ENCODE peak calls at places on chromosomes 3 and 15, in six cellular contexts. One of them, this sample, is unnamed.

GRCh38 chr15:79243723-79244122 is 38.8 kb upstream of the ANKRD34C start:
- DNase-seq in iris pigment epithelial cell: no peak
- DNase-seq in PC-9: no peak
- DNase-seq in stimulated activated CD8-positive, alpha-beta memory T cell treated with anti-CD3 and anti-CD28 coated beads, Interleukin-12 subunit alpha, Interleukin-12 subunit beta, amount 100 ng/mL, for 4 hours: no peak
- DNase-seq in lower leg skin: peak; percentile 50
- DNase-seq in AG10803: peak; percentile 14
- DNase-seq in this sample: no peak

GRCh38 chr3:191412764-191413163 is 48.2 kb upstream of the PYDC2 start:
- DNase-seq in iris pigment epithelial cell: peak; percentile 97
- DNase-seq in PC-9: peak; percentile 41
- DNase-seq in stimulated activated CD8-positive, alpha-beta memory T cell treated with anti-CD3 and anti-CD28 coated beads, Interleukin-12 subunit alpha, Interleukin-12 subunit beta, amount 100 ng/mL, for 4 hours: no peak
- DNase-seq in lower leg skin: no peak
- DNase-seq in AG10803: peak; percentile 92
- DNase-seq in this sample: no peak

GRCh38 chr3:188185717-188186236 is 31.8 kb downstream of the LPP start:
- DNase-seq in iris pigment epithelial cell: peak; percentile 34
- DNase-seq in PC-9: peak; percentile 37
- DNase-seq in stimulated activated CD8-positive, alpha-beta memory T cell treated with anti-CD3 and anti-CD28 coated beads, Interleukin-12 subunit alpha, Interleukin-12 subunit beta, amount 100 ng/mL, for 4 hours: no peak
- DNase-seq in lower leg skin: no peak
- DNase-seq in AG10803: no peak
- DNase-seq in this sample: no peak

GRCh38 chr3:71599416-71599815 is 15.9 kb upstream of the FOXP1 start:
- DNase-seq in iris pigment epithelial cell: peak; percentile 58
- DNase-seq in PC-9: no peak
- DNase-seq in stimulated activated CD8-positive, alpha-beta memory T cell treated with anti-CD3 and anti-CD28 coated beads, Interleukin-12 subunit alpha, Interleukin-12 subunit beta, amount 100 ng/mL, for 4 hours: no peak
- DNase-seq in lower leg skin: no peak
- DNase-seq in AG10803: peak; percentile 47
- DNase-seq in this sample: no peak

GRCh38 chr3:184399410-184399809 is 19.6 kb downstream of the CHRD start:
- DNase-seq in iris pigment epithelial cell: peak; percentile 96
- DNase-seq in PC-9: no peak
- DNase-seq in stimulated activated CD8-positive, alpha-beta memory T cell treated with anti-CD3 and anti-CD28 coated beads, Interleukin-12 subunit alpha, Interleukin-12 subunit beta, amount 100 ng/mL, for 4 hours: no peak
- DNase-seq in lower leg skin: no peak
- DNase-seq in AG10803: peak; percentile 93
- DNase-seq in this sample: no peak

GRCh38 chr3:172622916-172623700 is 87.8 kb downstream of the NCEH1 start:
- DNase-seq in iris pigment epithelial cell: peak; percentile 80
- DNase-seq in PC-9: peak; percentile 46
- DNase-seq in stimulated activated CD8-positive, alpha-beta memory T cell treated with anti-CD3 and anti-CD28 coated beads, Interleukin-12 subunit alpha, Interleukin-12 subunit beta, amount 100 ng/mL, for 4 hours: no peak
- DNase-seq in lower leg skin: no peak
- DNase-seq in AG10803: no peak
- DNase-seq in this sample: no peak

GRCh38 chr3:49327485-49327884 is 12.4 kb downstream of the USP4 start:
- DNase-seq in iris pigment epithelial cell: no peak
- DNase-seq in PC-9: no peak
- DNase-seq in stimulated activated CD8-positive, alpha-beta memory T cell treated with anti-CD3 and anti-CD28 coated beads, Interleukin-12 subunit alpha, Interleukin-12 subunit beta, amount 100 ng/mL, for 4 hours: no peak
- DNase-seq in lower leg skin: no peak
- DNase-seq in AG10803: no peak
- DNase-seq in this sample: no peak

GRCh38 chr15:38414351-38414750 is 39.6 kb upstream of the FAM98B start:
- DNase-seq in iris pigment epithelial cell: peak; percentile 76
- DNase-seq in PC-9: peak; percentile 46
- DNase-seq in stimulated activated CD8-positive, alpha-beta memory T cell treated with anti-CD3 and anti-CD28 coated beads, Interleukin-12 subunit alpha, Interleukin-12 subunit beta, amount 100 ng/mL, for 4 hours: no peak
- DNase-seq in lower leg skin: no peak
- DNase-seq in AG10803: peak; percentile 72
- DNase-seq in this sample: peak; percentile 53

GRCh38 chr15:55481842-55482241 is 26.2 kb downstream of the DNAAF4 start:
- DNase-seq in iris pigment epithelial cell: no peak
- DNase-seq in PC-9: no peak
- DNase-seq in stimulated activated CD8-positive, alpha-beta memory T cell treated with anti-CD3 and anti-CD28 coated beads, Interleukin-12 subunit alpha, Interleukin-12 subunit beta, amount 100 ng/mL, for 4 hours: no peak
- DNase-seq in lower leg skin: no peak
- DNase-seq in AG10803: no peak
- DNase-seq in this sample: no peak

GRCh38 chr3:71512000-71512399 is 71.5 kb downstream of the FOXP1 start:
- DNase-seq in iris pigment epithelial cell: no peak
- DNase-seq in PC-9: no peak
- DNase-seq in stimulated activated CD8-positive, alpha-beta memory T cell treated with anti-CD3 and anti-CD28 coated beads, Interleukin-12 subunit alpha, Interleukin-12 subunit beta, amount 100 ng/mL, for 4 hours: no peak
- DNase-seq in lower leg skin: no peak
- DNase-seq in AG10803: no peak
- DNase-seq in this sample: no peak

GRCh38 chr15:85149460-85150129 is 167.9 kb downstream of the PDE8A start:
- DNase-seq in iris pigment epithelial cell: no peak
- DNase-seq in PC-9: no peak
- DNase-seq in stimulated activated CD8-positive, alpha-beta memory T cell treated with anti-CD3 and anti-CD28 coated beads, Interleukin-12 subunit alpha, Interleukin-12 subunit beta, amount 100 ng/mL, for 4 hours: no peak
- DNase-seq in lower leg skin: no peak
- DNase-seq in AG10803: no peak
- DNase-seq in this sample: no peak

GRCh38 chr15:86837631-86838030 is 758.0 kb downstream of the AGBL1 start:
- DNase-seq in iris pigment epithelial cell: no peak
- DNase-seq in PC-9: no peak
- DNase-seq in stimulated activated CD8-positive, alpha-beta memory T cell treated with anti-CD3 and anti-CD28 coated beads, Interleukin-12 subunit alpha, Interleukin-12 subunit beta, amount 100 ng/mL, for 4 hours: no peak
- DNase-seq in lower leg skin: no peak
- DNase-seq in AG10803: no peak
- DNase-seq in this sample: no peak

GRCh38 chr3:143628971-143629370 is 219.3 kb downstream of the SLC9A9 start:
- DNase-seq in iris pigment epithelial cell: peak; percentile 45
- DNase-seq in PC-9: no peak
- DNase-seq in stimulated activated CD8-positive, alpha-beta memory T cell treated with anti-CD3 and anti-CD28 coated beads, Interleukin-12 subunit alpha, Interleukin-12 subunit beta, amount 100 ng/mL, for 4 hours: no peak
- DNase-seq in lower leg skin: no peak
- DNase-seq in AG10803: no peak
- DNase-seq in this sample: no peak

GRCh38 chr3:18740631-18741583 is 315.8 kb upstream of the SATB1 start:
- DNase-seq in iris pigment epithelial cell: no peak
- DNase-seq in PC-9: no peak
- DNase-seq in stimulated activated CD8-positive, alpha-beta memory T cell treated with anti-CD3 and anti-CD28 coated beads, Interleukin-12 subunit alpha, Interleukin-12 subunit beta, amount 100 ng/mL, for 4 hours: peak; percentile 26
- DNase-seq in lower leg skin: no peak
- DNase-seq in AG10803: no peak
- DNase-seq in this sample: no peak

GRCh38 chr3:135081451-135082434 is 286.7 kb downstream of the EPHB1 start:
- DNase-seq in iris pigment epithelial cell: no peak
- DNase-seq in PC-9: no peak
- DNase-seq in stimulated activated CD8-positive, alpha-beta memory T cell treated with anti-CD3 and anti-CD28 coated beads, Interleukin-12 subunit alpha, Interleukin-12 subunit beta, amount 100 ng/mL, for 4 hours: no peak
- DNase-seq in lower leg skin: no peak
- DNase-seq in AG10803: no peak
- DNase-seq in this sample: no peak

GRCh38 chr15:68644996-68645395 is 66.2 kb downstream of the CORO2B start:
- DNase-seq in iris pigment epithelial cell: no peak
- DNase-seq in PC-9: no peak
- DNase-seq in stimulated activated CD8-positive, alpha-beta memory T cell treated with anti-CD3 and anti-CD28 coated beads, Interleukin-12 subunit alpha, Interleukin-12 subunit beta, amount 100 ng/mL, for 4 hours: no peak
- DNase-seq in lower leg skin: peak; percentile 80
- DNase-seq in AG10803: no peak
- DNase-seq in this sample: no peak

GRCh38 chr15:90336705-90337141 is 15.4 kb upstream of the ZNF774 start:
- DNase-seq in iris pigment epithelial cell: peak; percentile 40
- DNase-seq in PC-9: no peak
- DNase-seq in stimulated activated CD8-positive, alpha-beta memory T cell treated with anti-CD3 and anti-CD28 coated beads, Interleukin-12 subunit alpha, Interleukin-12 subunit beta, amount 100 ng/mL, for 4 hours: no peak
- DNase-seq in lower leg skin: peak; percentile 81
- DNase-seq in AG10803: peak; percentile 46
- DNase-seq in this sample: no peak

GRCh38 chr3:172846706-172847105 is 96.2 kb downstream of the ECT2 start:
- DNase-seq in iris pigment epithelial cell: peak; percentile 22
- DNase-seq in PC-9: no peak
- DNase-seq in stimulated activated CD8-positive, alpha-beta memory T cell treated with anti-CD3 and anti-CD28 coated beads, Interleukin-12 subunit alpha, Interleukin-12 subunit beta, amount 100 ng/mL, for 4 hours: no peak
- DNase-seq in lower leg skin: no peak
- DNase-seq in AG10803: no peak
- DNase-seq in this sample: peak; percentile 53

GRCh38 chr3:147369231-147369630 is 37.1 kb downstream of the ZIC4 start:
- DNase-seq in iris pigment epithelial cell: no peak
- DNase-seq in PC-9: no peak
- DNase-seq in stimulated activated CD8-positive, alpha-beta memory T cell treated with anti-CD3 and anti-CD28 coated beads, Interleukin-12 subunit alpha, Interleukin-12 subunit beta, amount 100 ng/mL, for 4 hours: no peak
- DNase-seq in lower leg skin: no peak
- DNase-seq in AG10803: no peak
- DNase-seq in this sample: no peak

GRCh38 chr3:184766555-184767261 is 45.3 kb upstream of the VPS8 start:
- DNase-seq in iris pigment epithelial cell: peak; percentile 45
- DNase-seq in PC-9: no peak
- DNase-seq in stimulated activated CD8-positive, alpha-beta memory T cell treated with anti-CD3 and anti-CD28 coated beads, Interleukin-12 subunit alpha, Interleukin-12 subunit beta, amount 100 ng/mL, for 4 hours: no peak
- DNase-seq in lower leg skin: no peak
- DNase-seq in AG10803: peak; percentile 56
- DNase-seq in this sample: no peak

GRCh38 chr15:38002883-38003477 is 68.5 kb downstream of the TMCO5A start:
- DNase-seq in iris pigment epithelial cell: peak; percentile 87
- DNase-seq in PC-9: peak; percentile 37
- DNase-seq in stimulated activated CD8-positive, alpha-beta memory T cell treated with anti-CD3 and anti-CD28 coated beads, Interleukin-12 subunit alpha, Interleukin-12 subunit beta, amount 100 ng/mL, for 4 hours: no peak
- DNase-seq in lower leg skin: no peak
- DNase-seq in AG10803: peak; percentile 83
- DNase-seq in this sample: peak; percentile 67

GRCh38 chr15:38565287-38565670 is 665 bp upstream of the RASGRP1 start:
- DNase-seq in iris pigment epithelial cell: no peak
- DNase-seq in PC-9: no peak
- DNase-seq in stimulated activated CD8-positive, alpha-beta memory T cell treated with anti-CD3 and anti-CD28 coated beads, Interleukin-12 subunit alpha, Interleukin-12 subunit beta, amount 100 ng/mL, for 4 hours: no peak
- DNase-seq in lower leg skin: no peak
- DNase-seq in AG10803: no peak
- DNase-seq in this sample: no peak

GRCh38 chr3:128999104-128999503 is 2.0 kb upstream of the EFCC1 start:
- DNase-seq in iris pigment epithelial cell: no peak
- DNase-seq in PC-9: no peak
- DNase-seq in stimulated activated CD8-positive, alpha-beta memory T cell treated with anti-CD3 and anti-CD28 coated beads, Interleukin-12 subunit alpha, Interleukin-12 subunit beta, amount 100 ng/mL, for 4 hours: no peak
- DNase-seq in lower leg skin: no peak
- DNase-seq in AG10803: no peak
- DNase-seq in this sample: no peak

GRCh38 chr15:70701891-70702568 is 61.3 kb downstream of the UACA start:
- DNase-seq in iris pigment epithelial cell: peak; percentile 80
- DNase-seq in PC-9: no peak
- DNase-seq in stimulated activated CD8-positive, alpha-beta memory T cell treated with anti-CD3 and anti-CD28 coated beads, Interleukin-12 subunit alpha, Interleukin-12 subunit beta, amount 100 ng/mL, for 4 hours: no peak
- DNase-seq in lower leg skin: no peak
- DNase-seq in AG10803: peak; percentile 48
- DNase-seq in this sample: no peak

GRCh38 chr15:74497584-74497983 is 36.6 kb upstream of the UBL7 start:
- DNase-seq in iris pigment epithelial cell: no peak
- DNase-seq in PC-9: peak; percentile 63
- DNase-seq in stimulated activated CD8-positive, alpha-beta memory T cell treated with anti-CD3 and anti-CD28 coated beads, Interleukin-12 subunit alpha, Interleukin-12 subunit beta, amount 100 ng/mL, for 4 hours: no peak
- DNase-seq in lower leg skin: no peak
- DNase-seq in AG10803: peak; percentile 12
- DNase-seq in this sample: no peak

GRCh38 chr3:89525597-89525996 is 418.2 kb downstream of the EPHA3 start:
- DNase-seq in iris pigment epithelial cell: no peak
- DNase-seq in PC-9: no peak
- DNase-seq in stimulated activated CD8-positive, alpha-beta memory T cell treated with anti-CD3 and anti-CD28 coated beads, Interleukin-12 subunit alpha, Interleukin-12 subunit beta, amount 100 ng/mL, for 4 hours: no peak
- DNase-seq in lower leg skin: no peak
- DNase-seq in AG10803: no peak
- DNase-seq in this sample: no peak

GRCh38 chr15:97140216-97140615 is 809.7 kb downstream of the NR2F2 start:
- DNase-seq in iris pigment epithelial cell: no peak
- DNase-seq in PC-9: no peak
- DNase-seq in stimulated activated CD8-positive, alpha-beta memory T cell treated with anti-CD3 and anti-CD28 coated beads, Interleukin-12 subunit alpha, Interleukin-12 subunit beta, amount 100 ng/mL, for 4 hours: no peak
- DNase-seq in lower leg skin: no peak
- DNase-seq in AG10803: no peak
- DNase-seq in this sample: no peak

GRCh38 chr3:98574157-98574556 is 19.3 kb downstream of the CPOX start:
- DNase-seq in iris pigment epithelial cell: no peak
- DNase-seq in PC-9: no peak
- DNase-seq in stimulated activated CD8-positive, alpha-beta memory T cell treated with anti-CD3 and anti-CD28 coated beads, Interleukin-12 subunit alpha, Interleukin-12 subunit beta, amount 100 ng/mL, for 4 hours: no peak
- DNase-seq in lower leg skin: no peak
- DNase-seq in AG10803: no peak
- DNase-seq in this sample: peak; percentile 65

GRCh38 chr3:177448987-177449975 is 252.0 kb upstream of the TBL1XR1 start:
- DNase-seq in iris pigment epithelial cell: peak; percentile 97
- DNase-seq in PC-9: peak; percentile 82
- DNase-seq in stimulated activated CD8-positive, alpha-beta memory T cell treated with anti-CD3 and anti-CD28 coated beads, Interleukin-12 subunit alpha, Interleukin-12 subunit beta, amount 100 ng/mL, for 4 hours: no peak
- DNase-seq in lower leg skin: no peak
- DNase-seq in AG10803: no peak
- DNase-seq in this sample: no peak

GRCh38 chr15:91779960-91780359 is 73.5 kb upstream of the SLCO3A1 start:
- DNase-seq in iris pigment epithelial cell: no peak
- DNase-seq in PC-9: no peak
- DNase-seq in stimulated activated CD8-positive, alpha-beta memory T cell treated with anti-CD3 and anti-CD28 coated beads, Interleukin-12 subunit alpha, Interleukin-12 subunit beta, amount 100 ng/mL, for 4 hours: no peak
- DNase-seq in lower leg skin: no peak
- DNase-seq in AG10803: no peak
- DNase-seq in this sample: no peak

GRCh38 chr3:123508176-123508575 is 59.3 kb upstream of the ADCY5 start:
- DNase-seq in iris pigment epithelial cell: no peak
- DNase-seq in PC-9: no peak
- DNase-seq in stimulated activated CD8-positive, alpha-beta memory T cell treated with anti-CD3 and anti-CD28 coated beads, Interleukin-12 subunit alpha, Interleukin-12 subunit beta, amount 100 ng/mL, for 4 hours: no peak
- DNase-seq in lower leg skin: no peak
- DNase-seq in AG10803: no peak
- DNase-seq in this sample: peak; percentile 57

GRCh38 chr3:100810671-100811070 is 101.4 kb downstream of the TFG start:
- DNase-seq in iris pigment epithelial cell: peak; percentile 82
- DNase-seq in PC-9: no peak
- DNase-seq in stimulated activated CD8-positive, alpha-beta memory T cell treated with anti-CD3 and anti-CD28 coated beads, Interleukin-12 subunit alpha, Interleukin-12 subunit beta, amount 100 ng/mL, for 4 hours: no peak
- DNase-seq in lower leg skin: no peak
- DNase-seq in AG10803: peak; percentile 92
- DNase-seq in this sample: no peak

GRCh38 chr3:141769171-141769894 is 6.1 kb downstream of the GRK7 start:
- DNase-seq in iris pigment epithelial cell: peak; percentile 34
- DNase-seq in PC-9: no peak
- DNase-seq in stimulated activated CD8-positive, alpha-beta memory T cell treated with anti-CD3 and anti-CD28 coated beads, Interleukin-12 subunit alpha, Interleukin-12 subunit beta, amount 100 ng/mL, for 4 hours: no peak
- DNase-seq in lower leg skin: no peak
- DNase-seq in AG10803: no peak
- DNase-seq in this sample: peak; percentile 13

GRCh38 chr15:28936481-28936881 is 50.7 kb downstream of the APBA2 start:
- DNase-seq in iris pigment epithelial cell: no peak
- DNase-seq in PC-9: no peak
- DNase-seq in stimulated activated CD8-positive, alpha-beta memory T cell treated with anti-CD3 and anti-CD28 coated beads, Interleukin-12 subunit alpha, Interleukin-12 subunit beta, amount 100 ng/mL, for 4 hours: no peak
- DNase-seq in lower leg skin: no peak
- DNase-seq in AG10803: no peak
- DNase-seq in this sample: no peak

GRCh38 chr3:191244242-191244867 is 45.3 kb downstream of the OSTN start:
- DNase-seq in iris pigment epithelial cell: peak; percentile 31
- DNase-seq in PC-9: no peak
- DNase-seq in stimulated activated CD8-positive, alpha-beta memory T cell treated with anti-CD3 and anti-CD28 coated beads, Interleukin-12 subunit alpha, Interleukin-12 subunit beta, amount 100 ng/mL, for 4 hours: no peak
- DNase-seq in lower leg skin: no peak
- DNase-seq in AG10803: peak; percentile 22
- DNase-seq in this sample: no peak

GRCh38 chr3:176521531-176522175 is 675.6 kb downstream of the TBL1XR1 start:
- DNase-seq in iris pigment epithelial cell: peak; percentile 89
- DNase-seq in PC-9: no peak
- DNase-seq in stimulated activated CD8-positive, alpha-beta memory T cell treated with anti-CD3 and anti-CD28 coated beads, Interleukin-12 subunit alpha, Interleukin-12 subunit beta, amount 100 ng/mL, for 4 hours: no peak
- DNase-seq in lower leg skin: no peak
- DNase-seq in AG10803: peak; percentile 89
- DNase-seq in this sample: no peak

This sample was measured in putamen.